ENCODE peak calls at places on chromosomes 13 and 19, in six cellular contexts. I, X, M, P, D and G are unnamed samples.

GRCh38 chr13:52599853-52600603 is 42.2 kb upstream of the HNRNPA1L2 start:
- DNase-seq in I (no peak), X (no peak), M (no peak), P (no peak), D (peak), G (peak)

GRCh38 chr13:39527961-39528720 is 74.9 kb downstream of the LHFPL6 start:
- DNase-seq in I (peak), X (no peak), M (no peak), P (no peak), D (peak), G (no peak)

GRCh38 chr13:51584731-51585191 is 499 bp downstream of the WDFY2 start:
- DNase-seq in I (no peak), X (no peak), M (peak), P (peak), D (peak), G (peak)

GRCh38 chr19:45767881-45768643 is 990 bp downstream of the SIX5 start:
- DNase-seq in I (no peak), X (no peak), M (peak), P (no peak), D (peak), G (peak)

GRCh38 chr13:33487575-33488243 is 202.2 kb upstream of the STARD13 start:
- DNase-seq in I (peak), X (no peak), M (no peak), P (no peak), D (peak), G (no peak)

GRCh38 chr19:6021878-6022569 is 44.1 kb upstream of the RANBP3 start:
- DNase-seq in I (peak), X (peak), M (peak), P (peak), D (peak), G (peak)

GRCh38 chr19:43618921-43619261 is 538 bp downstream of the ZNF428 start:
- DNase-seq in I (no peak), X (no peak), M (no peak), P (no peak), D (no peak), G (no peak)

GRCh38 chr19:33447336-33448158 is 74.0 kb downstream of the CEBPG start:
- DNase-seq in I (no peak), X (no peak), M (no peak), P (no peak), D (no peak), G (no peak)

GRCh38 chr13:19962894-19963293 is 4.4 kb downstream of the ZMYM2 start:
- DNase-seq in I (no peak), X (no peak), M (no peak), P (no peak), D (no peak), G (no peak)

GRCh38 chr19:51552996-51553725 is 17.9 kb upstream of the ZNF175 start:
- DNase-seq in I (peak), X (no peak), M (no peak), P (no peak), D (peak), G (peak)

GRCh38 chr19:11446652-11447301 is 11.3 kb downstream of the PRKCSH start:
- DNase-seq in I (no peak), X (no peak), M (no peak), P (peak), D (peak), G (peak)

GRCh38 chr19:14544977-14545715 is 15.8 kb downstream of the TECR start:
- DNase-seq in I (no peak), X (no peak), M (no peak), P (no peak), D (no peak), G (peak)

GRCh38 chr13:65597839-65598818 is 1632.0 kb downstream of the PCDH9 start:
- DNase-seq in I (peak), X (no peak), M (no peak), P (no peak), D (peak), G (no peak)

GRCh38 chr19:40920300-40921004 is 38.4 kb upstream of the CYP2A7 start:
- DNase-seq in I (no peak), X (no peak), M (no peak), P (no peak), D (no peak), G (no peak)

GRCh38 chr19:46659151-46660007 is 1.6 kb downstream of the DACT3 start:
- DNase-seq in I (no peak), X (no peak), M (no peak), P (no peak), D (peak), G (peak)

GRCh38 chr13:51804295-51805172 is 571 bp upstream of the DHRS12 start:
- DNase-seq in I (no peak), X (peak), M (no peak), P (no peak), D (no peak), G (peak)

GRCh38 chr19:39183100-39183499 is 13.7 kb upstream of the NCCRP1 start:
- DNase-seq in I (no peak), X (no peak), M (no peak), P (no peak), D (no peak), G (no peak)